ENCODE peak calls at places on chromosomes 2 and 18, in five cellular contexts. One of them, this sample, is unnamed.
A peak's percentile ranks its signal among the peaks of the same experiment; 100 is the strongest.

GRCh38 chr2:43542285-43542933 is 53.4 kb downstream of the THADA start:
- DNase-seq in NB4: peak; percentile 63
- DNase-seq in prostate gland: no peak
- DNase-seq in endothelial cell of umbilical vein: peak; percentile 66
- DNase-seq in uterus: no peak
- DNase-seq in this sample: peak; percentile 68

GRCh38 chr2:86442642-86443005 is 1.5 kb downstream of the KDM3A start:
- DNase-seq in endothelial cell of umbilical vein: peak; percentile 94
- DNase-seq in uterus: peak; percentile 83
- DNase-seq in prostate gland: peak; percentile 93
- DNase-seq in NB4: peak; percentile 90
- DNase-seq in this sample: peak; percentile 93

GRCh38 chr2:237132799-237133198 is 47.1 kb downstream of the COPS8 start:
- DNase-seq in NB4: peak; percentile 44
- DNase-seq in prostate gland: no peak
- DNase-seq in uterus: no peak
- DNase-seq in endothelial cell of umbilical vein: no peak
- DNase-seq in this sample: no peak

GRCh38 chr2:240733803-240734495 is 42.3 kb downstream of the AQP12A start:
- DNase-seq in prostate gland: no peak
- DNase-seq in NB4: peak; percentile 60
- DNase-seq in uterus: no peak
- DNase-seq in endothelial cell of umbilical vein: no peak
- DNase-seq in this sample: peak; percentile 17

GRCh38 chr2:127080226-127080940 is 26.6 kb downstream of the BIN1 start:
- DNase-seq in NB4: peak; percentile 49
- DNase-seq in endothelial cell of umbilical vein: no peak
- DNase-seq in prostate gland: no peak
- DNase-seq in uterus: no peak
- DNase-seq in this sample: peak; percentile 61

GRCh38 chr18:23884712-23885375 is 129.7 kb upstream of the TTC39C start:
- DNase-seq in NB4: no peak
- DNase-seq in prostate gland: peak; percentile 78
- DNase-seq in uterus: peak; percentile 68
- DNase-seq in endothelial cell of umbilical vein: no peak
- DNase-seq in this sample: no peak

GRCh38 chr2:61275575-61276184 is 113.7 kb downstream of the C2orf74 start:
- DNase-seq in endothelial cell of umbilical vein: no peak
- DNase-seq in prostate gland: no peak
- DNase-seq in NB4: no peak
- DNase-seq in uterus: no peak
- DNase-seq in this sample: no peak

GRCh38 chr18:62324917-62325805 is at the start of gene TNFRSF11A:
- DNase-seq in NB4: peak; percentile 56
- DNase-seq in endothelial cell of umbilical vein: peak; percentile 30
- DNase-seq in prostate gland: peak; percentile 45
- DNase-seq in uterus: no peak
- DNase-seq in this sample: peak; percentile 87

GRCh38 chr2:68151037-68151436 is 6.7 kb upstream of the PNO1 start:
- DNase-seq in NB4: peak; percentile 31
- DNase-seq in endothelial cell of umbilical vein: peak; percentile 29
- DNase-seq in prostate gland: no peak
- DNase-seq in uterus: no peak
- DNase-seq in this sample: no peak

GRCh38 chr2:102005989-102006885 is 14.5 kb downstream of the IL1R2 start:
- DNase-seq in NB4: peak; percentile 78
- DNase-seq in endothelial cell of umbilical vein: peak; percentile 55
- DNase-seq in uterus: no peak
- DNase-seq in prostate gland: peak; percentile 32
- DNase-seq in this sample: peak; percentile 44

GRCh38 chr18:60935046-60935445 is 398.2 kb upstream of the CDH20 start:
- DNase-seq in prostate gland: no peak
- DNase-seq in endothelial cell of umbilical vein: no peak
- DNase-seq in uterus: no peak
- DNase-seq in NB4: no peak
- DNase-seq in this sample: no peak

GRCh38 chr2:150450765-150451164 is 36.7 kb downstream of the RND3 start:
- DNase-seq in NB4: no peak
- DNase-seq in endothelial cell of umbilical vein: no peak
- DNase-seq in uterus: no peak
- DNase-seq in prostate gland: no peak
- DNase-seq in this sample: no peak

GRCh38 chr2:25817630-25818029 is 60.7 kb downstream of the ASXL2 start:
- DNase-seq in uterus: no peak
- DNase-seq in prostate gland: no peak
- DNase-seq in NB4: no peak
- DNase-seq in endothelial cell of umbilical vein: no peak
- DNase-seq in this sample: no peak

GRCh38 chr2:172103471-172104292 is 982 bp upstream of the DLX2 start:
- DNase-seq in NB4: peak; percentile 90
- DNase-seq in prostate gland: peak; percentile 55
- DNase-seq in uterus: peak; percentile 48
- DNase-seq in endothelial cell of umbilical vein: peak; percentile 86
- DNase-seq in this sample: peak; percentile 90

GRCh38 chr2:134254836-134255235 is 964 bp downstream of the MGAT5 start:
- DNase-seq in prostate gland: no peak
- DNase-seq in uterus: no peak
- DNase-seq in NB4: no peak
- DNase-seq in endothelial cell of umbilical vein: no peak
- DNase-seq in this sample: no peak

GRCh38 chr18:48529796-48530195 is 9.0 kb upstream of the CTIF start:
- DNase-seq in endothelial cell of umbilical vein: no peak
- DNase-seq in prostate gland: no peak
- DNase-seq in uterus: no peak
- DNase-seq in NB4: no peak
- DNase-seq in this sample: no peak

GRCh38 chr2:64945973-64946736 is 43.0 kb upstream of the SLC1A4 start:
- DNase-seq in endothelial cell of umbilical vein: no peak
- DNase-seq in uterus: peak; percentile 23
- DNase-seq in prostate gland: no peak
- DNase-seq in NB4: peak; percentile 99
- DNase-seq in this sample: no peak

GRCh38 chr2:172937884-172938712 is 137.5 kb upstream of the MAP3K20 start:
- DNase-seq in endothelial cell of umbilical vein: no peak
- DNase-seq in prostate gland: no peak
- DNase-seq in NB4: no peak
- DNase-seq in uterus: no peak
- DNase-seq in this sample: no peak

GRCh38 chr2:38835015-38835601 is 40.6 kb downstream of the DHX57 start:
- DNase-seq in uterus: no peak
- DNase-seq in endothelial cell of umbilical vein: peak; percentile 40
- DNase-seq in NB4: peak; percentile 51
- DNase-seq in prostate gland: no peak
- DNase-seq in this sample: peak; percentile 37

GRCh38 chr2:240597054-240597418 is 10.5 kb downstream of the CAPN10 start:
- DNase-seq in endothelial cell of umbilical vein: no peak
- DNase-seq in uterus: peak; percentile 10
- DNase-seq in NB4: no peak
- DNase-seq in prostate gland: no peak
- DNase-seq in this sample: no peak

DNA sequence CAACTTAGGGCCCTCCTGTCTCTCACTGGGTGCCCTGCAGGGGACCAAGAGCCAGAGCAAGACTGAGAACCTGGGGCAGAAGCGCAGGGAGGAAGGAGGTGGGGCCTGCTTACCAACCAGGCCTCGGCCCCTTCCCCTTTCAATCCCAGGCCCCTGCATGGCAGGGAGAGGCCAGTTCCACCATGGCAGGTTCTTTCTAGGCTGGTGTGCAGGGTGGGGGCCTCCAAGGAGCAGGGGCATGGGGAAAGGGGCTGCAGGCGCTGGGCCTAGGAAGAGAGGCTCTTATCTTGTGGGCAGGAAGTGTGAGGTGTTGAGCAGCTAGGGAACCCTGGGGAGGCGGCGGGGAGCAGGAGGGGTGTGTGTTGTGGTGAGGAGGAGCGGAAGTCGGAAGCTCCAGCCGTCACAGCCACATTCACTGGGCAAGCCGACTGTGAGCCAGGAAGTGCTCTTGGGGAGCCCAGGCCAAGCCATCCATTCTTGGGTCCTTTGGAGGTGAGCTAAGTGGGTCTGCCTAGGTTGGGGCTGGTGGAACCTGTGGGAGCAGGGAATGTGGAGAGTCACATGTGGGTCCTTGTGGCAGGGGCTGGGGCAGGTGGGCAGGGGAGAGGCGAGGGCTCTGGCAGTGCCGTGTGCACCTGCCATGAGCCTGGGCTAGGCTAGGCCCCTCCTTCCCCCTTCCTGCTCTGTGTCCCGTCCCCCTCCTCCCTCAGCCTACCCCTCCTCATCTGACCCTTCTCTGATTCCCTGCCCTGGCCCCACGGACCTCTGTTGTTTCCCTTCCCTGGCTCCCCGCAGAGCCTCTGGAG is at the start of gene PSD4:
- DNase-seq in uterus: no peak
- DNase-seq in endothelial cell of umbilical vein: no peak
- DNase-seq in prostate gland: no peak
- DNase-seq in NB4: peak; percentile 99
- DNase-seq in this sample: peak; percentile 74
- TF ChIP-seq POLR2A in uterus: no peak
- TF ChIP-seq POLR2A in endothelial cell of umbilical vein: no peak
- TF ChIP-seq POLR2A in prostate gland: no peak
- TF ChIP-seq POLR2A in NB4: peak; percentile 85
- TF ChIP-seq POLR2A in this sample: peak; percentile 79

DNA sequence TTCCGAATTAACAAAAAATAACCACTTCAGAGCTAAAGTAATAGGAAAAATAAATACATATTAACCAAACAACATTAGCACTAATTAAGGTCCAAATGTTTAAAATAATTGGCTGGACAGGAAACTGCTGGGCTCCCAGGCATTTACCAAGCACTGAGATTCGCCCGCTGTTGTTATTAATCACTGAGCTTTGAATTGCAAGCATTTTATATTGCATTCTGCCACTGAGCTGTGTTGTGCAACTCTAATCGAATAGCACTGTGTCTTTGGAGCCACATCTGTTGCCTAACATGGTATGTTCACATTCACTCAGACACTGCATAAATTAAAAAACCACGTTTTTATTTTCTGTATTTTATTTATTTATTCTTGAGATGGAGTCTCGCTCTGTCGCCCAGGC is 88.9 kb downstream of the SOWAHC start:
- DNase-seq in uterus: no peak
- DNase-seq in NB4: no peak
- DNase-seq in endothelial cell of umbilical vein: no peak
- DNase-seq in prostate gland: no peak
- DNase-seq in this sample: no peak
- TF ChIP-seq POLR2A in uterus: no peak
- TF ChIP-seq POLR2A in NB4: no peak
- TF ChIP-seq POLR2A in endothelial cell of umbilical vein: no peak
- TF ChIP-seq POLR2A in prostate gland: no peak
- TF ChIP-seq POLR2A in this sample: no peak

GRCh38 chr2:27736890-27737204 is 34.7 kb upstream of the MRPL33 start:
- DNase-seq in prostate gland: no peak
- DNase-seq in NB4: no peak
- DNase-seq in uterus: no peak
- DNase-seq in endothelial cell of umbilical vein: no peak
- DNase-seq in this sample: no peak

GRCh38 chr2:27739058-27739373 is 32.5 kb upstream of the MRPL33 start:
- DNase-seq in endothelial cell of umbilical vein: no peak
- DNase-seq in prostate gland: no peak
- DNase-seq in NB4: no peak
- DNase-seq in uterus: no peak
- DNase-seq in this sample: no peak

GRCh38 chr2:27736031-27736889 is 35.3 kb upstream of the MRPL33 start:
- DNase-seq in prostate gland: no peak
- DNase-seq in NB4: no peak
- DNase-seq in endothelial cell of umbilical vein: no peak
- DNase-seq in uterus: no peak
- DNase-seq in this sample: no peak

GRCh38 chr2:27737676-27738348 is 33.7 kb upstream of the MRPL33 start:
- DNase-seq in prostate gland: no peak
- DNase-seq in endothelial cell of umbilical vein: peak; percentile 78
- DNase-seq in NB4: no peak
- DNase-seq in uterus: no peak
- DNase-seq in this sample: no peak

DNA sequence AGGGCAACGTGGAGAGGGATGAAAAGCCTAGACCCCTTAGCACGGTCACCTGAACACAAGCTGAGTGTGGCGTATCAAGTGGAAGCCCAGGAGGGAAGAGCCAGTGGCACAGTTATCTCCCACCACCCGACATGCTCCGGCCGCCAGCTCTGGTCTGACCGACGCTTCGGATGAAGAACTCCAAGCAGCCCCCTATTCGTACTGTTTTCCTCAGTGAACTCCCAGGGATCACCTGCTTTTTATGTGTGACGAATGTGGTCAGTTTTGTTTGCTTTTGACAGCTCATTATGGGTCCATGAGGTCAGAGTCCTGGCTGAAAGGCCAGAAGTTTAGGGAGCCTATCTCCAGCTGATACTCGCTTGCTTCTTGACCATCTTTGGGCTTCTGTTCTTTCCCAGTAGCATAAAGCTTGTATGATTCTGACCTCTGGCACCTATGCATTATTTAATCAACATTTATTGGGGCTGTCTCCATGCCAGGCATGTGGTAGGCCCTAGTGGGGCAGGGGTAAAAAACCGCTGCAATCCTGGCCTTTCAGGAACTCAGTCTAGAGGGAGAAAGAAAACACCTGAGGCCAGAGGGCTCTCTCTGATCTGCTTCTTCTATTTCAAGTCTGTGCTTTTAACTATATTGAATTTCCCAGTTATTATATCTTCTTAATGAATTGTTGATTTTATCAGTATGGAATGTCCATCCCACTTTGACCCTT is 33.0 kb upstream of the MRPL33 start:
- DNase-seq in NB4: no peak
- DNase-seq in prostate gland: no peak
- DNase-seq in endothelial cell of umbilical vein: no peak
- DNase-seq in uterus: no peak
- DNase-seq in this sample: no peak
- TF ChIP-seq POLR2A in NB4: no peak
- TF ChIP-seq POLR2A in prostate gland: no peak
- TF ChIP-seq POLR2A in endothelial cell of umbilical vein: no peak
- TF ChIP-seq POLR2A in uterus: no peak
- TF ChIP-seq POLR2A in this sample: no peak

GRCh38 chr2:10078704-10079191 is 1.5 kb downstream of the CYS1 start:
- DNase-seq in prostate gland: no peak
- DNase-seq in endothelial cell of umbilical vein: no peak
- DNase-seq in NB4: no peak
- DNase-seq in uterus: no peak
- DNase-seq in this sample: no peak

GRCh38 chr2:10079931-10080535 is at the start of gene CYS1:
- DNase-seq in NB4: peak; percentile 50
- DNase-seq in uterus: peak; percentile 53
- DNase-seq in prostate gland: no peak
- DNase-seq in endothelial cell of umbilical vein: no peak
- DNase-seq in this sample: no peak

GRCh38 chr2:10078001-10078400 is 2.2 kb downstream of the CYS1 start:
- DNase-seq in endothelial cell of umbilical vein: no peak
- DNase-seq in prostate gland: no peak
- DNase-seq in NB4: no peak
- DNase-seq in uterus: no peak
- DNase-seq in this sample: no peak

GRCh38 chr2:10079192-10079930 is 850 bp downstream of the CYS1 start:
- DNase-seq in uterus: peak; percentile 58
- DNase-seq in prostate gland: peak; percentile 41
- DNase-seq in NB4: peak; percentile 52
- DNase-seq in endothelial cell of umbilical vein: no peak
- DNase-seq in this sample: no peak

GRCh38 chr2:10080536-10081304 is 509 bp upstream of the CYS1 start:
- DNase-seq in endothelial cell of umbilical vein: no peak
- DNase-seq in uterus: peak; percentile 44
- DNase-seq in prostate gland: no peak
- DNase-seq in NB4: no peak
- DNase-seq in this sample: no peak
- TF ChIP-seq POLR2A in endothelial cell of umbilical vein: no peak
- TF ChIP-seq POLR2A in uterus: no peak
- TF ChIP-seq POLR2A in prostate gland: no peak
- TF ChIP-seq POLR2A in NB4: no peak
- TF ChIP-seq POLR2A in this sample: no peak

This sample was measured in erythroblast.